ENCODE peak calls at places on chromosome 17, in eight cellular contexts. K is heart left ventricle, V is suprapubic skin, H is testis, E is HCT116, F is transverse colon, C is adrenal gland, J is uterus. P is an unnamed sample.

GRCh38 chr17:8939496-8940334 is 25.8 kb downstream of the PIK3R5 start:
- DNase-seq in F (no peak), H (no peak), E (no peak), K (no peak), V (no peak), C (no peak), J (no peak), P (no peak)

GRCh38 chr17:61411114-61411943 is 11.7 kb downstream of the TBX2 start:
- DNase-seq in E (no peak), C (peak; percentile 59), V (peak; percentile 82), F (peak; percentile 60), J (peak; percentile 71), K (peak; percentile 73), H (no peak), P (no peak)

GRCh38 chr17:18158022-18158600 is 25.5 kb upstream of the ALKBH5 start:
- DNase-seq in F (peak; percentile 98), V (peak; percentile 98), C (peak; percentile 93), E (peak; percentile 86), H (peak; percentile 95), K (peak; percentile 93), J (peak; percentile 95), P (peak; percentile 85)

GRCh38 chr17:56523042-56523441 is 70.5 kb upstream of the NOG start:
- DNase-seq in J (no peak), H (no peak), C (no peak), K (no peak), F (no peak), E (no peak), V (no peak), P (no peak)

GRCh38 chr17:5380491-5381135 is 38.8 kb downstream of the NUP88 start:
- DNase-seq in V (no peak), H (no peak), F (no peak), C (no peak), E (no peak), K (no peak), J (no peak), P (no peak)

GRCh38 chr17:6323626-6324356 is 111.1 kb downstream of the AIPL1 start:
- DNase-seq in E (peak; percentile 70), F (no peak), H (peak; percentile 63), C (no peak), V (no peak), K (no peak), J (no peak), P (no peak)

GRCh38 chr17:57881143-57881542 is 31.3 kb upstream of the MRPS23 start:
- DNase-seq in K (peak; percentile 53), F (no peak), E (no peak), C (no peak), V (no peak), J (no peak), H (peak; percentile 49), P (no peak)

GRCh38 chr17:35568561-35568960 is 7.9 kb upstream of the SLFN14 start:
- DNase-seq in K (no peak), C (no peak), F (peak; percentile 21), E (no peak), H (peak; percentile 36), J (no peak), V (no peak), P (peak; percentile 64)

GRCh38 chr17:34892864-34893263 is 68.4 kb downstream of the CCT6B start:
- DNase-seq in J (no peak), C (no peak), H (peak; percentile 37), F (no peak), E (peak; percentile 3), V (no peak), K (no peak), P (peak; percentile 54)

GRCh38 chr17:39194089-39194984 is 3.1 kb downstream of the CACNB1 start:
- DNase-seq in F (peak; percentile 31), C (peak; percentile 75), K (peak; percentile 80), H (peak; percentile 85), V (peak; percentile 86), E (no peak), J (peak; percentile 65), P (no peak)

GRCh38 chr17:37813753-37814152 is 68.9 kb upstream of the HNF1B start:
- DNase-seq in H (no peak), E (no peak), C (no peak), F (no peak), J (no peak), V (no peak), K (no peak), P (no peak)

GRCh38 chr17:65931246-65932149 is 260.4 kb downstream of the CEP112 start:
- DNase-seq in K (peak; percentile 38), E (no peak), J (no peak), C (no peak), F (no peak), V (no peak), H (no peak), P (no peak)

GRCh38 chr17:75783069-75783783 is 1.4 kb upstream of the UNK start:
- DNase-seq in H (no peak), V (no peak), C (no peak), E (peak; percentile 80), F (no peak), J (no peak), K (no peak), P (peak; percentile 82)

GRCh38 chr17:75785770-75786538 is 1.3 kb downstream of the UNK start:
- DNase-seq in V (peak; percentile 12), E (no peak), C (no peak), K (no peak), H (no peak), J (no peak), F (no peak), P (peak; percentile 52)

GRCh38 chr17:75784473-75785015 is at the start of gene UNK:
- DNase-seq in K (peak; percentile 98), E (peak; percentile 100), C (peak; percentile 99), V (peak; percentile 98), F (peak; percentile 98), H (peak; percentile 98), J (peak; percentile 98), P (peak; percentile 99)

GRCh38 chr17:75783803-75784472 is 668 bp upstream of the UNK start:
- DNase-seq in E (no peak), F (peak; percentile 44), J (peak; percentile 62), H (peak; percentile 40), V (peak; percentile 80), K (peak; percentile 49), C (peak; percentile 61), P (no peak)

GRCh38 chr17:75785016-75785769 is 587 bp downstream of the UNK start:
- DNase-seq in C (peak; percentile 92), E (peak; percentile 76), K (peak; percentile 93), V (peak; percentile 95), H (peak; percentile 84), J (peak; percentile 94), F (peak; percentile 92), P (peak; percentile 97)
- TF ChIP-seq POLR2A in C (peak; percentile 39), E (peak; percentile 75), K (peak; percentile 52), V (no peak), H (no peak), J (peak; percentile 65), F (peak; percentile 63), P (peak; percentile 83)

GRCh38 chr17:80792373-80792781 is 199.3 kb upstream of the CHMP6 start:
- DNase-seq in J (no peak), H (no peak), K (no peak), C (no peak), V (peak; percentile 69), F (no peak), E (no peak), P (no peak)
- TF ChIP-seq POLR2A in J (no peak), H (no peak), K (no peak), C (no peak), V (no peak), F (no peak), E (no peak), P (no peak)

GRCh38 chr17:45293413-45294211 is 23.2 kb downstream of the MAP3K14 start:
- DNase-seq in H (peak; percentile 88), C (peak; percentile 95), V (peak; percentile 87), E (peak; percentile 65), J (peak; percentile 85), K (peak; percentile 91), F (peak; percentile 80), P (peak; percentile 49)
- TF ChIP-seq POLR2A in H (no peak), C (no peak), V (no peak), E (no peak), J (peak; percentile 22), K (no peak), F (no peak), P (no peak)

GRCh38 chr17:50149099-50149424 is 1.4 kb downstream of the PPP1R9B start:
- DNase-seq in H (no peak), F (no peak), K (no peak), J (no peak), C (no peak), V (no peak), E (no peak), P (no peak)
- TF ChIP-seq POLR2A in H (no peak), F (no peak), K (no peak), J (no peak), C (no peak), V (no peak), E (peak; percentile 47), P (no peak)

DNA sequence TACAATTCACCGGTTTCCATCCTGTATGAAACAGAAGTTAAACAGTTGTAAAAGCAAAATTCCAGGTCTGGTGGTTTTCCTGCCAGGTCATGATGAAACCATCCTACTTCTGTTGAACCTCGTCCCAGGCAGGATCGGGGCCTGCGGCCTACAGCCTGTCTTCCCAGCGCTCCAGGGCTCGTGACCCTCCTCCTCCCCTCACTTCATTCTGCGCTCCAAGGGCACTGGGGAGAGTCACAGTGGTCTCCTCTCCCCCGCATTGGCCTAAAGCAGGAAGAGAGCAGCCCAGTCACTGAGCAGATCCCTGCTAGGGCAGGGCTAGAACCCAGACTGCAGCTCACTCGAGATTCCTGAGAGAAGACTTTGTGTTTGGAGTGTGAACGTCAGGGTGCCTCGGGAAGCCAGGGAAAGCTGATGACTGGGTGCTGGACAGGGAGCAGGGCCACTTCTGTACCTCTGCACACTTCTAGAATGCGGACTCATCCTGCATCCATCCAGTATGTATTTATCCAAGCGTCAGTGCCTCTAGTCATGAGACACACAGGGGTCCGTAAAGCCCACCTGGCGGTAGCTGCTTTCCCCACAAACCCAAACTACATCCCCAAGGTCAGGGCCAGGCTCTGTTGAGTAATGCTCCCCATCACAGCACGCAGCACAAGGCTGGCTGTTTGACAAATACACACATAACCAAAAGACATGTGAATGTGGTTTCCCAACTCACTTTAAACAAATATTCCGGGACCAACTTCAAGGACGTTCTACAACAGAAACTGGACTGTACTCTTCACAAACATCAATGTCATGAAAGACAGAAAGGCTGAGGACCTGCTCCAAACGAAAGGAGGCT is 1.7 kb upstream of the ITGAE start:
- DNase-seq in J (peak; percentile 82), E (no peak), V (no peak), F (peak; percentile 45), K (no peak), H (peak; percentile 70), C (peak; percentile 82), P (no peak)
- TF ChIP-seq POLR2A in J (no peak), E (no peak), V (no peak), F (no peak), K (no peak), H (no peak), C (peak; percentile 36), P (no peak)

GRCh38 chr17:76383645-76384221 is 676 bp upstream of the SPHK1 start:
- DNase-seq in H (no peak), J (peak; percentile 42), E (no peak), F (peak; percentile 47), V (no peak), C (no peak), K (peak; percentile 78), P (peak; percentile 84)
- TF ChIP-seq POLR2A in H (no peak), J (no peak), E (no peak), F (no peak), V (no peak), C (no peak), K (no peak), P (no peak)

P was measured in erythroblast.